ENCODE peak calls at places on chromosomes 7 and 10, in seven cellular contexts. B, N, T, P, G, O and V are unnamed samples.

GRCh38 chr7:33578166-33578565 is 327.2 kb upstream of the BMPER start:
- DNase-seq in T (no peak), O (no peak), P (no peak), B (no peak), G (no peak), N (no peak), V (no peak)

GRCh38 chr7:31948041-31948440 is 122.2 kb downstream of the PDE1C start:
- DNase-seq in O (no peak), T (no peak), G (no peak), N (no peak), P (peak), B (no peak), V (peak)

GRCh38 chr7:95472521-95473160 is 13.1 kb upstream of the ASB4 start:
- DNase-seq in G (no peak), O (no peak), P (no peak), T (no peak), B (peak), N (no peak), V (no peak)

GRCh38 chr7:158028290-158028941 is 559.2 kb downstream of the PTPRN2 start:
- DNase-seq in B (no peak), T (no peak), P (no peak), N (no peak), O (no peak), G (no peak), V (no peak)

GRCh38 chr10:110504111-110504735 is 6.5 kb downstream of the DUSP5 start:
- DNase-seq in O (peak), B (no peak), G (peak), P (no peak), N (peak), T (peak), V (peak)

GRCh38 chr7:129664029-129665012 is 52.8 kb downstream of the NRF1 start:
- DNase-seq in P (peak), B (peak), O (no peak), G (peak), N (no peak), T (no peak), V (no peak)

GRCh38 chr10:99673492-99673891 is 14.2 kb downstream of the ENTPD7 start:
- DNase-seq in B (no peak), N (no peak), O (no peak), P (no peak), G (no peak), T (no peak), V (no peak)

GRCh38 chr7:13833872-13834271 is 155.6 kb downstream of the ETV1 start:
- DNase-seq in G (no peak), T (no peak), N (no peak), B (peak), P (no peak), O (no peak), V (no peak)

GRCh38 chr10:26799342-26799741 is 61.4 kb downstream of the ABI1 start:
- DNase-seq in T (no peak), N (no peak), O (no peak), B (no peak), P (no peak), G (peak), V (peak)